ENCODE peak calls at places on chromosome 21, in seven cellular contexts. V is T-cell, Q is iPS-NIHi11, J is M059J, P is GM23248, N is KG1, O is fibroblast of lung. A is an unnamed sample.

GRCh38 chr21:33797565-33797964 is 118.0 kb downstream of the ATP5PO start:
- DNase-seq in O (no peak), J (no peak), V (no peak), Q (no peak), N (no peak), P (no peak), A (no peak)

GRCh38 chr21:41876928-41877652 is 2.1 kb downstream of the PRDM15 start:
- DNase-seq in Q (no peak), V (no peak), P (no peak), J (no peak), O (no peak), N (no peak), A (no peak)

GRCh38 chr21:42258885-42259407 is 40.0 kb downstream of the ABCG1 start:
- DNase-seq in Q (no peak), V (no peak), O (no peak), P (no peak), J (no peak), N (no peak), A (no peak)

GRCh38 chr21:15210235-15210678 is 145.5 kb upstream of the NRIP1 start:
- DNase-seq in O (no peak), J (peak), V (no peak), P (peak), Q (no peak), N (no peak), A (no peak)

GRCh38 chr21:38925923-38926322 is 120.2 kb downstream of the ETS2 start:
- DNase-seq in P (peak), N (peak), V (no peak), O (peak), Q (no peak), J (peak), A (peak)

GRCh38 chr21:46619846-46620245 is 15.0 kb upstream of the S100B start:
- DNase-seq in Q (no peak), O (peak), P (peak), J (no peak), N (no peak), V (no peak), A (no peak)

GRCh38 chr21:41943468-41944250 is 10.2 kb downstream of the C2CD2 start:
- DNase-seq in Q (no peak), O (no peak), N (no peak), P (no peak), J (no peak), V (no peak), A (no peak)

GRCh38 chr21:32520885-32521735 is 64.2 kb downstream of the TCP10L start:
- DNase-seq in O (peak), N (no peak), P (peak), J (peak), Q (no peak), V (no peak), A (peak)

GRCh38 chr21:28579986-28580550 is 412.6 kb downstream of the LTN1 start:
- DNase-seq in P (no peak), V (no peak), N (no peak), O (no peak), J (no peak), Q (peak), A (no peak)

GRCh38 chr21:33587792-33588484 is 546 bp downstream of the DONSON start:
- DNase-seq in J (peak), O (peak), P (peak), Q (peak), N (no peak), V (no peak), A (peak)

GRCh38 chr21:46434322-46434958 is 24.3 kb upstream of the DIP2A start:
- DNase-seq in Q (no peak), N (no peak), J (no peak), P (no peak), V (no peak), O (no peak), A (no peak)

GRCh38 chr21:45576838-45577737 is 34.8 kb upstream of the SLC19A1 start:
- DNase-seq in V (no peak), P (no peak), N (no peak), Q (no peak), O (no peak), J (no peak), A (no peak)

GRCh38 chr21:39730418-39731107 is 14.4 kb upstream of the IGSF5 start:
- DNase-seq in N (no peak), J (no peak), P (no peak), V (no peak), Q (no peak), O (peak), A (no peak)

A was measured in mucosa of descending colon.